ENCODE peak calls at places on chromosomes 11 and 22, in ten cellular contexts. S, P, T, Y, X, A, L, M, Q and N are unnamed samples.

GRCh38 chr11:12818333-12819015 is 144.3 kb downstream of the TEAD1 start:
- DNase-seq in P (no peak), A (no peak), M (no peak), Y (no peak), T (no peak), Q (no peak), L (no peak), X (no peak), S (no peak), N (no peak)

GRCh38 chr22:20084547-20085413 is 4.7 kb downstream of the DGCR8 start:
- DNase-seq in P (no peak), L (no peak), Q (no peak), T (no peak), Y (no peak), S (peak), M (no peak), A (peak), X (no peak), N (no peak)

GRCh38 chr11:30316237-30316636 is 6.7 kb upstream of the ARL14EP start:
- DNase-seq in L (no peak), Y (no peak), P (no peak), T (peak), Q (no peak), S (no peak), X (no peak), M (no peak), A (no peak), N (no peak)

GRCh38 chr22:40975346-40975745 is 24.2 kb downstream of the RBX1 start:
- DNase-seq in L (no peak), M (no peak), X (no peak), Y (no peak), P (no peak), T (no peak), Q (no peak), A (no peak), S (no peak), N (no peak)

GRCh38 chr11:14422814-14423182 is 63.8 kb upstream of the RRAS2 start:
- DNase-seq in Y (no peak), L (no peak), P (no peak), Q (no peak), A (no peak), S (no peak), X (no peak), M (no peak), T (no peak), N (no peak)

GRCh38 chr11:73274722-73275380 is 2.7 kb downstream of the P2RY6 start:
- DNase-seq in Y (no peak), L (no peak), X (no peak), Q (peak), A (peak), T (no peak), M (no peak), P (peak), S (no peak), N (no peak)

GRCh38 chr22:25668437-25668836 is 73.6 kb upstream of the MYO18B start:
- DNase-seq in M (no peak), P (no peak), L (no peak), A (no peak), X (no peak), S (no peak), T (no peak), Q (peak), Y (peak), N (no peak)

GRCh38 chr11:120877746-120878365 is 146.0 kb upstream of the TBCEL start:
- DNase-seq in L (no peak), S (no peak), T (no peak), Q (no peak), X (no peak), Y (no peak), M (no peak), P (no peak), A (no peak), N (no peak)

GRCh38 chr11:46099973-46100335 is 21.3 kb downstream of the PHF21A start:
- DNase-seq in A (no peak), Y (no peak), Q (no peak), S (no peak), T (no peak), X (no peak), P (no peak), L (peak), M (no peak), N (no peak)

GRCh38 chr11:99522467-99523173 is 501.9 kb downstream of the CNTN5 start:
- DNase-seq in X (no peak), Q (no peak), T (no peak), L (no peak), M (no peak), Y (no peak), A (no peak), S (no peak), P (no peak), N (no peak)

GRCh38 chr22:26576026-26576680 is 13.8 kb downstream of the TPST2 start:
- DNase-seq in L (no peak), Y (no peak), X (no peak), P (no peak), M (no peak), T (no peak), S (no peak), Q (no peak), A (no peak), N (no peak)

GRCh38 chr11:3160252-3161031 is 4.7 kb downstream of the OSBPL5 start:
- DNase-seq in T (peak), X (no peak), Y (peak), P (peak), M (peak), L (peak), A (peak), Q (peak), S (peak), N (peak)

GRCh38 chr11:100932474-100933100 is 197.0 kb downstream of the PGR start:
- DNase-seq in A (no peak), S (peak), T (no peak), Q (no peak), P (no peak), L (no peak), Y (no peak), M (no peak), X (no peak), N (no peak)

GRCh38 chr11:116510886-116511650 is 261.7 kb downstream of the BUD13 start:
- DNase-seq in X (no peak), P (no peak), A (no peak), Q (no peak), S (no peak), L (no peak), M (no peak), T (no peak), Y (no peak), N (no peak)

GRCh38 chr11:32365192-32365591 is 70.1 kb downstream of the WT1 start:
- DNase-seq in P (no peak), L (no peak), A (no peak), Q (no peak), X (no peak), M (no peak), T (no peak), Y (no peak), S (no peak), N (no peak)

DNA sequence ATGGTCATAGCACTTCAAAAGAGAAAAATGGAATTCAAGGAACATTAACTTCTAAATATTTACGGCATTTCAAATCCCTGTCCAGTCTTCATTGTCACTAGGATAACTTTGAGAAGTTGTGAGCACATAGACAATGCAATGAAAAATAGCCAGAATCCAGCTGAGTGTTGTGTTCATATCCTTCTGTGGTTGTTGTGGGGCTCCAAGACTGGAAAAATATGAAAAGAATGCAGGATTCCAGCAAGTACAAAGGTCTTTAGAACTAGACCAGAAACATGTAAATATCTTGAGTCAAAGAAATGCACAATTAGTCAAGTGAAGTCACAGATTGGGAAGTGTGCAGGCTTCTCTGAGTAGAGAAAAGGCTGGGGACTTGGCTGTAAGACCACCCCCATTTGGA is 68.7 kb downstream of the WT1 start:
- DNase-seq in L (no peak), A (no peak), M (no peak), Y (no peak), P (no peak), X (no peak), S (no peak), T (no peak), Q (no peak), N (no peak)
- H3K27ac ChIP-seq in L (no peak), A (no peak), M (no peak), Y (no peak), P (no peak), X (no peak), S (no peak), T (no peak), Q (no peak), N (no peak)

DNA sequence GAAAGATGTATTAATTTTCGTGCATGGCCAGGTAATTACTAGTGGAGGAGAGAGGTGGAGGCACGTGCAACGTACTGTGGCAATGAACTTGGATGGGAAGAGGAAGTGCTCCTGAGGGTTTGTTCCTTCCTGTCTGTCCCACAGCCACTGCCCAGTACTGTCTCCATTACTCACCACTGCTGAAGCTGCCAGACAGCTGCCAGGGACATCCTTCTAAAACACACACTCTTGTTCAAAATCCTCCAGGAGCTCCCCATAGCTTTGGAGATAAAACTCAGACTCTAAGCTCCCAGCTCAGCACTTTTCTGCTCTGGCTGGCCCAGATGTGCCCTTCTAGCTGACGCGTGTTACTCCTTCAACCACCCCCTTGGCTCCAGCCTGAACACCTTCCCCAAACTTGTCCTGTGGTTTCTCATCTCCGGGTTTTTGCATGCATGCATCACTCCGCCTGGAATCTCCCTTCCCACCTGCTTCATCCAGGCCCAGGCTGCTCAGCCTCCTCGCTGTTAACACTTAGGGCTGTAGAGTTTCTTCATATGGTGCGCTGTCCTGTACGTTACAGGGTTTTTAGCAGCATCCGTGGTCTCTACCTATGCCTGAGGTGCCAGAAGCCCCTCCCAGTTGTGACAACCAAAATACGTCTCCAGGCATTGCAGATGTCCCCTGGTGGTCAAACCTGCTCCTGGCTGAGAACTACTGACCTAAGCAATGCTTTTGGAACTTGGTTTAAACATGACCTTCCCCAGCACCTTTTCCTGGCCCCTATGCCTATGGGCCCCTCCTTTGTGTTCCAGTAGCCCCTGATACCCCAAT is 69.5 kb downstream of the C11orf91 start:
- DNase-seq in A (no peak), Y (no peak), M (no peak), Q (no peak), T (no peak), L (no peak), X (no peak), S (no peak), P (no peak), N (no peak)
- H3K27ac ChIP-seq in A (no peak), Y (no peak), M (no peak), Q (no peak), T (no peak), L (no peak), X (no peak), S (no peak), P (no peak), N (no peak)

DNA sequence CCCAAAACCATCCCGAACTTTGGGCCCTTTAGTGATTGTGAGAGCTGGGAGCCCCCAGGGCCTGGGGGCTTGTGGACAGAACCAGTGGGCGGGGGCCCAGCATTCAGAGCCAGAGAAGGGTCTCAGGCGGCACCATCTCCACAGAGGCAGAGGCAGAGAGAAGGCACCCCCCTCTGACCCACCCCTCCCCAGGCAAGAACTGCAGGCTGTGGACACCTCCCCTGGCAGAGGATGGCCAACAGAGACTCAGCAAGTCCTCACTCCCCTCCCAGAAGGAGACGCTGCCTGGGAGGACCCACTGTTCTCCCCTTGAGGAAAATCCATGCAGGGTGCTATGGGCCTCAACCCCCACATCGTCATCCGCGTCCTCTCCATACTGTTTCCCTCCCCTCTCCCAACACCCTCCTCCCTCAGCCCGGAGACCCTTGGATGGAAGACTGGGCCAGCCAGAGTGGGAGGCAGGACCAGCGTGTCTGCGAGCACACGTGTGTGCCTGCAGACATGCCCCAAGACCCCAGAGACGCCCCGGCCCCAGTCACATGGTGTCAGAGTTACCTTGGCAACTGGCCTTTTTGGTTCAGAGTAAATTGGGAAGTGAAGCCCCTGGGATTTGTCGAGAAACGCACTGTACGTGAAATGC is 42.6 kb downstream of the KCNC1 start:
- DNase-seq in P (no peak), M (no peak), X (no peak), A (no peak), T (no peak), Y (no peak), S (no peak), Q (no peak), L (no peak), N (no peak)
- H3K27ac ChIP-seq in P (no peak), M (no peak), X (no peak), A (no peak), T (no peak), Y (no peak), S (no peak), Q (no peak), L (no peak), N (no peak)

DNA sequence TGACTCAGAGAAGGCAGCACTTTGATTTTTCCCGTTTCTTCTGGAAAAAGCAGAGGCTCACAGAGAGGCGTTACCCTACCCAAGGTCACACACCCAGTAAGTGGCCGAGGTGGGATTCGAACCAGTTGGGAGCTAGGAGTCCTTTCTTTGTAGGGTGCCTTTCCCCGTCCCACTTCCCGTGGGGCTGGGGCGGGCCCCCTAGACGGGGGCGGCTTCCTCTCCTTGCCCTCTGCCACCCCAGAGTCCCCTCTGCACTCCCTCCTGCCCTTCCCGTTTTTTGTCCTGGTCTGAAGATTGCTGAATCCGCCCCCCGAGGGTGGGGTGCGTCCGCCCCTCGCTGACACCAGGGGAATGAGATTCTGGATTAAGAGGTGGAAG is 747 bp downstream of the TPCN2 start:
- DNase-seq in L (peak), T (no peak), S (peak), X (peak), A (no peak), Q (no peak), Y (no peak), P (peak), M (no peak), N (no peak)
- H3K27ac ChIP-seq in L (peak), T (peak), S (peak), X (peak), A (peak), Q (peak), Y (peak), P (peak), M (peak), N (peak)

DNA sequence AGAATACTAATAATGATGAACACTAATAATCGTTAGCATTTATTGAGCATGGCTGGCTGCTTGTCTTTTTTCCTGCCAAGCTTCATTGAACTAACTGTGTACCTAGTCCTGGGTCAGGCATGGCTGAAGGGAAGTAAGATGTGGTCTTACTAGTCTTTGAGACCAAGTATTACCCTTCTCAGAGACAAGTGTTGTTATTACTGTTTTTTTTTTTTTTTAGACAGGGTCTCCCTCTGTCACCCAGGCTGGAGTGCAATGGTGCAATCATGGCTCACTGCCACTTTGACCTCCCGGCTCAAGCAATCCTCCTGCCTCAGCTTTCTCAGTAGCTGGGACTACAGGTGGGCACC is 4.6 kb downstream of the ST14 start:
- DNase-seq in Q (no peak), S (no peak), X (no peak), T (no peak), A (no peak), L (no peak), M (no peak), Y (no peak), P (no peak), N (no peak)
- H3K27ac ChIP-seq in Q (no peak), S (peak), X (no peak), T (no peak), A (no peak), L (no peak), M (no peak), Y (no peak), P (no peak), N (no peak)

GRCh38 chr11:69667619-69668604 is 7.2 kb downstream of the LTO1 start:
- DNase-seq in T (no peak), P (no peak), L (no peak), S (no peak), Q (peak), X (no peak), M (no peak), Y (no peak), A (peak), N (no peak)

GRCh38 chr11:69669486-69669885 is 5.7 kb downstream of the LTO1 start:
- DNase-seq in P (peak), T (no peak), Y (no peak), A (peak), X (no peak), Q (no peak), M (no peak), S (no peak), L (no peak), N (no peak)

GRCh38 chr11:69671734-69672465 is 3.3 kb downstream of the LTO1 start:
- DNase-seq in X (no peak), Q (no peak), P (no peak), S (no peak), M (no peak), Y (no peak), L (no peak), A (peak), T (no peak), N (no peak)

GRCh38 chr11:69666752-69667536 is 8.2 kb downstream of the LTO1 start:
- DNase-seq in X (no peak), A (peak), M (no peak), T (no peak), Y (no peak), P (no peak), Q (peak), L (no peak), S (no peak), N (no peak)

DNA sequence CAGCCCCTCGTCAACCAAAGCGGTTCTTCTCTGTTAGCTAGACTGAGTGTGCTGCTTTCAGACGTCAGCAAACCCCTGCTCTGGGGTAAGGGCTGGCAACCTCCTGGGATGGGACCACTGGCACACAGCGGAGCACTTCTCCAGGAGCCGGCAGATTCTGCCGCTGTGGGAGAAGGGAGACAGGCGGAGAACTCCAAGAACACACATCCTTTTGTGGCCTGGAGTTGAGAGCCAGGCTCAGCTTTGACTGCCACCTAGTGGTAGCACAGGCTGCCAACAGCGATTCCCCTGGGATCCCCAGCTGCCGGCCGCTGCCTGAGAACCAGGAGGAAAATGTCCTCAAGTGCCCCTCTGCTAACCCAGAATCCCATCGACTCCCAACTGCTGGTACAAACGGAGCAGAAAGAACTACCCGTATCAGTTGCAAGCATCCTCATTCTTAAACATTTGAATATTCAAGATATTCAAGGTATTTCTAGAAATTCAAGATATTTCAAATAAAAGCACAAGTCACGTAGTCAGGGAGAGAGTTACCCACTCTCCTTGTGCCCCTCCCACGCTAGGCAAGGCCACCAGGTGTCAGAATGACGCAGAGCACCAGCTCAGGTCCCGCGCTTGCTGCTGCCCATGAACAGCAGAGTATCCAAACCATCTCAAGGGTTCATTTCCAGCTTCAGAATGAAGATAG is 4.9 kb downstream of the LTO1 start:
- DNase-seq in X (peak), S (peak), T (peak), L (peak), M (peak), P (peak), A (peak), Y (peak), Q (peak), N (peak)
- H3K27ac ChIP-seq in X (no peak), S (no peak), T (no peak), L (no peak), M (no peak), P (no peak), A (no peak), Y (no peak), Q (no peak), N (no peak)